ENCODE peak calls at places on chromosomes 12 and 14, in seven cellular contexts. D, P, U, E, A, M and Q are unnamed samples.

GRCh38 chr12:47033797-47034555 is 45.4 kb upstream of the PCED1B start:
- DNase-seq in A (no peak), P (no peak), U (no peak), D (no peak), E (no peak), M (no peak), Q (no peak)

GRCh38 chr14:68191567-68192321 is 372.2 kb downstream of the RAD51B start:
- DNase-seq in U (no peak), P (no peak), A (no peak), E (no peak), M (peak), D (no peak), Q (peak)

GRCh38 chr14:65879218-65880009 is 466.9 kb downstream of the FUT8 start:
- DNase-seq in E (no peak), A (no peak), D (peak), M (no peak), U (no peak), P (no peak), Q (peak)

GRCh38 chr14:22469541-22470303 is 119.3 kb downstream of the DAD1 start:
- DNase-seq in A (no peak), E (no peak), M (no peak), U (no peak), D (no peak), P (no peak), Q (no peak)

GRCh38 chr14:24084439-24084838 is 9.7 kb upstream of the PCK2 start:
- DNase-seq in D (no peak), M (no peak), U (no peak), P (no peak), A (no peak), E (no peak), Q (no peak)

GRCh38 chr14:103198429-103199140 is 75.3 kb downstream of the TNFAIP2 start:
- DNase-seq in U (no peak), E (no peak), D (no peak), M (peak), A (no peak), P (no peak), Q (peak)

GRCh38 chr14:103994535-103995184 is 52.3 kb upstream of the RD3L start:
- DNase-seq in E (no peak), M (no peak), U (no peak), D (no peak), P (peak), A (no peak), Q (no peak)

GRCh38 chr14:91252901-91253794 is 8.6 kb upstream of the GPR68 start:
- DNase-seq in P (no peak), U (no peak), A (no peak), E (no peak), M (no peak), D (no peak), Q (peak)

GRCh38 chr14:68495101-68495637 is 297.7 kb downstream of the ZFP36L1 start:
- DNase-seq in M (no peak), D (no peak), A (no peak), P (no peak), U (no peak), E (no peak), Q (peak)

GRCh38 chr12:110917467-110917866 is 2.9 kb downstream of the MYL2 start:
- DNase-seq in A (no peak), P (no peak), D (peak), E (no peak), M (no peak), U (no peak), Q (peak)

DNA sequence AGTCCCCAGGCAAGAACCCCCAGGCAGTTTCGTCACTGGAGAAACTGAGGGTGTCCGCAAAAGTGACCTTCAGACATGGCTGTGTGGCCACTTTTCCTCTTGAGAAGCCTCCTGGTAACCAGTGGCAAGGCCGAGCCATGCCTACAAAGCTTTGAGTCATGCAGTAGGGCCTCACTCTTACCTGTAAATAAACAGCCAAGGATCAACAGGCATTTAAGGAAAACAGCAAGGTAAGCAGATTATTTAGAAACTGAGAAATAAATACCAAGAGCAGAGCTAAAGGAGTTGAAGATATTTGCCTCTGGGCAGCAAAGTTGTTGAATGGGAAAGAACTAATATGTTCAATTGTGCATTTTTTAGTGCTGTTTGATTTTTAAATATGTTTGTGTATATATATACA is 141.0 kb upstream of the BCL2L14 start:
- DNase-seq in D (no peak), M (no peak), A (no peak), P (no peak), U (no peak), E (no peak), Q (no peak)
- H3K4me3 ChIP-seq in D (no peak), M (no peak), A (no peak), P (no peak), U (no peak), E (no peak), Q (no peak)

GRCh38 chr12:102736328-102736727 is 180.7 kb downstream of the PAH start:
- DNase-seq in D (no peak), A (no peak), P (no peak), E (no peak), U (no peak), M (no peak), Q (no peak)
- TF ChIP-seq CTCF in D (no peak), A (no peak), P (no peak), E (no peak), U (no peak), M (no peak), Q (no peak)

DNA sequence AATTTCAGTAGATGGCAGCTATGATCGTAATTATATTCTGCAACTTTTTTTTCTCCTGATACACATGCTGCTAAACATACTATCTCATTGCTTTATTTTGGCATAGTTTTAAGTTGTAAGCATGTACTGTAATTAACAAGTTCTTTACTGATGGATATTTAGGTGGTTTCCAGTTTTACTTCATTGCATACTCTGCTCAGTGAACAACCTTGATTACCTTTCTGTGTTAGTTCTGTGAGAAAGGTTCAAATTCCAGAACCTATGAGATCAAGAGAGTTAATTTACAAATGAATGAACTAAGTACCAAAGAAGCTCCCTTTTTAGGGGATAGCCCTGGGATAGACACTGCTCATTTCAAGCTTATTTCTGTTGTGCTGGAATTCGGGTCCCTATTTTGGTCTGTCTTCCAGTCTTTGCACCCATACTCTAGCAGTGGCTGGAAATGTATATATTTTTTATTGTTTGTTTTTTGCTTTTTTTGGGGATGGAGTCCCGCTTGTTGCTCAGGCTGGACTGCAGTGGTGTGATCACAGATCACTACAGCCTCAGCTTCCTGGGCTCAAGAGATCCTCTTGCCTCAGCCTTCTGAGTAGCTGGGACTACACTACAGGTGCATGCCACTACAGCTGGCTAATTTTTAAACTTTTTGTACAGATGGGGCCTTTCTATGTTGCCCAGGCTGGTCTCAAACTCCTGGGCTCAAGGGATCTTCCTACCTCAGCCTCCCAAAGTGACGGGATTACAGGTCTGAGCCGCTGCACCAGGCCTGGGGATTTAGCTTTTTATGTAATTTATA is 10.6 kb downstream of the PAPOLA start:
- DNase-seq in E (no peak), A (no peak), U (no peak), P (no peak), D (no peak), M (no peak), Q (no peak)
- H3K4me3 ChIP-seq in E (no peak), A (no peak), U (no peak), P (no peak), D (no peak), M (no peak), Q (no peak)

GRCh38 chr14:25461780-25462179 is 411.8 kb upstream of the STXBP6 start:
- DNase-seq in P (no peak), D (no peak), M (no peak), U (no peak), E (no peak), A (no peak), Q (no peak)
- TF ChIP-seq CTCF in P (no peak), D (no peak), M (no peak), U (no peak), E (no peak), A (no peak), Q (no peak)

DNA sequence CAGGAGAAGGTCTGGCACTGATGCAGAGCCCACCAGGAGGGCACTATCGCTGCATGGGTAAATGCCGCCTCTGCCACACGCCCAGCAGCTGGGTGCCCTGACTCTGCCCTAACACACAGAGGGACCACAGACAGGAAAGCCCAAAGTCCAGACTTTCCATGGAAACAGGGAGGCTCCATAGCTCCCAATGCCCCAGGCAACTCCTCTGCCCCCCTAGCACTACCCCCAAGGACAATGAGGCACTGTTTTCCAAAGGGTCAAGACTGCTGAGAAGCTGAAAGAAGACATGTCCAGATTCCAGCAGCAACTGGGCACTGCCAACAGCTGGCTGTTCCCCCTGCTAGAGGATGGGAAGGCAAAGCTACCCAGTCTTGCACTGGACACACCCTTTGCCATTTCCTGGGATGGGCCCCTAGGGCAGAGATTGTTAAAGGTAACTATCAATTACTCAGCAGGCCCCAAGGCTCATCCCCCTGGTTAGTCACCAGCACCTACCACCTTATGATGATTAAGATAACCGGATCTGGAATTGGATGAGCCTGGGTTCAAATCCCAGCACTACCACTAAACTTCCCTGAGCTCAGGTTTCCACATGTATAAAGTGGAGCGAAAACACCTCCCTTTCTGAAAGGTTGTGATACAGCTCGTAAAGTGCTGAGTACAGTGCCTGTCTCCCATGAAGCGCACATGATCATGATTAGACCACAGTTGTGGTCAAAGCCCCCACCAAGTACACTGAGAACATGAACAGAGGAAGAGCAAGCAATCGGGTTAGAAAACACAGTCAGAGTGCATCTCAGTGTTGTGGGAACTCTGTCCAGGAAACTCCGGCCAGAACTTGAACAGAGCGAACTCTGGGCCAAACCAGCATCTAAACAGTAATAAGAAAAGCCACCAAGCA is 3.3 kb downstream of the PXN start:
- DNase-seq in A (no peak), P (no peak), U (no peak), E (no peak), D (no peak), M (no peak), Q (no peak)
- H3K4me3 ChIP-seq in A (peak), P (peak), U (peak), E (peak), D (peak), M (no peak), Q (peak)

GRCh38 chr12:45309826-45310626 is 94.1 kb downstream of the ANO6 start:
- DNase-seq in U (no peak), A (no peak), M (no peak), E (no peak), P (no peak), D (no peak), Q (no peak)
- TF ChIP-seq CTCF in U (no peak), A (no peak), M (no peak), E (peak), P (no peak), D (no peak), Q (no peak)

GRCh38 chr12:66170606-66171005 is 810 bp upstream of the TMBIM4 start:
- DNase-seq in D (no peak), P (no peak), M (no peak), U (no peak), A (no peak), E (no peak), Q (no peak)
- H3K4me3 ChIP-seq in D (no peak), P (peak), M (no peak), U (peak), A (peak), E (no peak), Q (peak)